ENCODE peak calls at places on chromosomes 3 and 15, in six cellular contexts. One of them, this sample, is unnamed.
A peak's percentile ranks its signal among the peaks of the same experiment; 100 is the strongest.

GRCh38 chr3:169812124-169812843 is 386 bp upstream of the LRRIQ4 start:
- DNase-seq in GM23248: peak; percentile 88
- DNase-seq in mesenchymal stem cell: peak; percentile 84
- DNase-seq in ureter: peak; percentile 55
- DNase-seq in NCI-H1105: peak; percentile 79
- DNase-seq in AG04450: peak; percentile 11
- DNase-seq in this sample: peak; percentile 84

GRCh38 chr3:146581877-146582508 is 23.2 kb downstream of the PLSCR5 start:
- DNase-seq in GM23248: peak; percentile 6
- DNase-seq in mesenchymal stem cell: peak; percentile 50
- DNase-seq in ureter: no peak
- DNase-seq in NCI-H1105: no peak
- DNase-seq in AG04450: no peak
- DNase-seq in this sample: peak; percentile 14

GRCh38 chr3:148992027-148992634 is 791 bp downstream of the GYG1 start:
- DNase-seq in GM23248: peak; percentile 78
- DNase-seq in mesenchymal stem cell: peak; percentile 66
- DNase-seq in ureter: peak; percentile 57
- DNase-seq in NCI-H1105: peak; percentile 22
- DNase-seq in AG04450: no peak
- DNase-seq in this sample: peak; percentile 84

GRCh38 chr3:101732240-101732641 is 7.8 kb downstream of the CEP97 start:
- DNase-seq in GM23248: no peak
- DNase-seq in mesenchymal stem cell: no peak
- DNase-seq in ureter: no peak
- DNase-seq in NCI-H1105: no peak
- DNase-seq in AG04450: no peak
- DNase-seq in this sample: no peak

GRCh38 chr3:30435950-30436349 is 170.5 kb upstream of the TGFBR2 start:
- DNase-seq in GM23248: peak; percentile 53
- DNase-seq in mesenchymal stem cell: no peak
- DNase-seq in ureter: no peak
- DNase-seq in NCI-H1105: no peak
- DNase-seq in AG04450: no peak
- DNase-seq in this sample: no peak

GRCh38 chr3:53708001-53708621 is 138.1 kb downstream of the CHDH start:
- DNase-seq in GM23248: no peak
- DNase-seq in mesenchymal stem cell: no peak
- DNase-seq in ureter: peak; percentile 44
- DNase-seq in NCI-H1105: no peak
- DNase-seq in AG04450: no peak
- DNase-seq in this sample: no peak

GRCh38 chr15:63089260-63090043 is 32.2 kb upstream of the LACTB start:
- DNase-seq in GM23248: peak; percentile 96
- DNase-seq in mesenchymal stem cell: peak; percentile 95
- DNase-seq in ureter: no peak
- DNase-seq in NCI-H1105: no peak
- DNase-seq in AG04450: peak; percentile 90
- DNase-seq in this sample: peak; percentile 72

GRCh38 chr15:37638139-37638538 is 296.3 kb upstream of the TMCO5A start:
- DNase-seq in GM23248: no peak
- DNase-seq in mesenchymal stem cell: no peak
- DNase-seq in ureter: no peak
- DNase-seq in NCI-H1105: no peak
- DNase-seq in AG04450: no peak
- DNase-seq in this sample: no peak

GRCh38 chr15:87416591-87417257 is 839.8 kb downstream of the NTRK3 start:
- DNase-seq in GM23248: no peak
- DNase-seq in mesenchymal stem cell: no peak
- DNase-seq in ureter: no peak
- DNase-seq in NCI-H1105: no peak
- DNase-seq in AG04450: no peak
- DNase-seq in this sample: no peak

GRCh38 chr3:157938154-157938774 is 168.0 kb downstream of the SHOX2 start:
- DNase-seq in GM23248: peak; percentile 63
- DNase-seq in mesenchymal stem cell: no peak
- DNase-seq in ureter: no peak
- DNase-seq in NCI-H1105: no peak
- DNase-seq in AG04450: no peak
- DNase-seq in this sample: peak; percentile 74

GRCh38 chr3:112894258-112894657 is 47.6 kb upstream of the CD200R1L start:
- DNase-seq in GM23248: peak; percentile 36
- DNase-seq in mesenchymal stem cell: peak; percentile 9
- DNase-seq in ureter: no peak
- DNase-seq in NCI-H1105: no peak
- DNase-seq in AG04450: peak; percentile 4
- DNase-seq in this sample: peak; percentile 1

GRCh38 chr3:37892917-37893595 is 31.4 kb downstream of the CTDSPL start:
- DNase-seq in GM23248: peak; percentile 6
- DNase-seq in mesenchymal stem cell: peak; percentile 82
- DNase-seq in ureter: peak; percentile 59
- DNase-seq in NCI-H1105: no peak
- DNase-seq in AG04450: no peak
- DNase-seq in this sample: peak; percentile 29

GRCh38 chr3:31670136-31670535 is 137.4 kb downstream of the STT3B start:
- DNase-seq in GM23248: no peak
- DNase-seq in mesenchymal stem cell: no peak
- DNase-seq in ureter: no peak
- DNase-seq in NCI-H1105: no peak
- DNase-seq in AG04450: no peak
- DNase-seq in this sample: no peak

GRCh38 chr15:43266834-43267233 is at the start of gene TGM5:
- DNase-seq in GM23248: no peak
- DNase-seq in mesenchymal stem cell: no peak
- DNase-seq in ureter: peak; percentile 81
- DNase-seq in NCI-H1105: no peak
- DNase-seq in AG04450: no peak
- DNase-seq in this sample: no peak

GRCh38 chr3:40258555-40258954 is 51.0 kb upstream of the EIF1B start:
- DNase-seq in GM23248: peak; percentile 75
- DNase-seq in mesenchymal stem cell: no peak
- DNase-seq in ureter: no peak
- DNase-seq in NCI-H1105: no peak
- DNase-seq in AG04450: no peak
- DNase-seq in this sample: peak; percentile 32

GRCh38 chr3:11739712-11740111 is 96.0 kb upstream of the VGLL4 start:
- DNase-seq in GM23248: peak; percentile 33
- DNase-seq in mesenchymal stem cell: no peak
- DNase-seq in ureter: no peak
- DNase-seq in NCI-H1105: no peak
- DNase-seq in AG04450: no peak
- DNase-seq in this sample: peak; percentile 22

GRCh38 chr15:44414001-44414400 is 13.4 kb upstream of the CTDSPL2 start:
- DNase-seq in GM23248: no peak
- DNase-seq in mesenchymal stem cell: no peak
- DNase-seq in ureter: no peak
- DNase-seq in NCI-H1105: no peak
- DNase-seq in AG04450: no peak
- DNase-seq in this sample: no peak

GRCh38 chr3:136366289-136366688 is 116.1 kb downstream of the PCCB start:
- DNase-seq in GM23248: peak; percentile 58
- DNase-seq in mesenchymal stem cell: peak; percentile 7
- DNase-seq in ureter: no peak
- DNase-seq in NCI-H1105: no peak
- DNase-seq in AG04450: peak; percentile 10
- DNase-seq in this sample: peak; percentile 72

GRCh38 chr15:70120109-70120508 is 22.4 kb upstream of the TLE3 start:
- DNase-seq in GM23248: no peak
- DNase-seq in mesenchymal stem cell: no peak
- DNase-seq in ureter: no peak
- DNase-seq in NCI-H1105: no peak
- DNase-seq in AG04450: no peak
- DNase-seq in this sample: no peak

GRCh38 chr3:9254764-9255163 is 5.3 kb upstream of the SRGAP3 start:
- DNase-seq in GM23248: no peak
- DNase-seq in mesenchymal stem cell: no peak
- DNase-seq in ureter: no peak
- DNase-seq in NCI-H1105: no peak
- DNase-seq in AG04450: no peak
- DNase-seq in this sample: no peak

GRCh38 chr3:40309439-40309924 is at the start of gene EIF1B:
- DNase-seq in GM23248: peak; percentile 99
- DNase-seq in mesenchymal stem cell: peak; percentile 97
- DNase-seq in ureter: peak; percentile 99
- DNase-seq in NCI-H1105: peak; percentile 87
- DNase-seq in AG04450: peak; percentile 93
- DNase-seq in this sample: peak; percentile 99

GRCh38 chr3:48426401-48426909 is 3.4 kb downstream of the PLXNB1 start:
- DNase-seq in GM23248: no peak
- DNase-seq in mesenchymal stem cell: no peak
- DNase-seq in ureter: no peak
- DNase-seq in NCI-H1105: no peak
- DNase-seq in AG04450: no peak
- DNase-seq in this sample: no peak

GRCh38 chr3:151213151-151213550 is 10.1 kb upstream of the GPR171 start:
- DNase-seq in GM23248: no peak
- DNase-seq in mesenchymal stem cell: no peak
- DNase-seq in ureter: no peak
- DNase-seq in NCI-H1105: no peak
- DNase-seq in AG04450: no peak
- DNase-seq in this sample: no peak

GRCh38 chr3:45816544-45816943 is 20.2 kb upstream of the SLC6A20 start:
- DNase-seq in GM23248: no peak
- DNase-seq in mesenchymal stem cell: peak; percentile 40
- DNase-seq in ureter: no peak
- DNase-seq in NCI-H1105: no peak
- DNase-seq in AG04450: no peak
- DNase-seq in this sample: no peak

GRCh38 chr15:84400820-84401219 is 165.2 kb downstream of the GOLGA6L4 start:
- DNase-seq in GM23248: no peak
- DNase-seq in mesenchymal stem cell: no peak
- DNase-seq in ureter: peak; percentile 6
- DNase-seq in NCI-H1105: no peak
- DNase-seq in AG04450: no peak
- DNase-seq in this sample: no peak

GRCh38 chr3:58296269-58296668 is 9.8 kb upstream of the RPP14 start:
- DNase-seq in GM23248: no peak
- DNase-seq in mesenchymal stem cell: no peak
- DNase-seq in ureter: no peak
- DNase-seq in NCI-H1105: no peak
- DNase-seq in AG04450: no peak
- DNase-seq in this sample: no peak